ENCODE peak calls at places on chromosomes 6 and 20, in five cellular contexts. B is iPS-NIHi11, K is NCI-H460, S is naive B cell, C is sciatic nerve. U is an unnamed sample.

GRCh38 chr6:138477913-138478539 is 21.3 kb downstream of the NHSL1 start:
- DNase-seq in B (no peak), C (no peak), K (no peak), S (no peak), U (no peak)

GRCh38 chr6:29016559-29017427 is 11.7 kb upstream of the ZNF311 start:
- DNase-seq in B (peak; percentile 70), C (peak; percentile 91), S (peak; percentile 76), K (peak; percentile 68), U (peak; percentile 91)

GRCh38 chr6:38193051-38193450 is 373.5 kb downstream of the ZFAND3 start:
- DNase-seq in S (no peak), B (no peak), K (no peak), C (no peak), U (no peak)

GRCh38 chr6:5302995-5303622 is 41.8 kb downstream of the FARS2 start:
- DNase-seq in S (peak; percentile 25), C (no peak), K (peak; percentile 30), B (peak; percentile 75), U (peak; percentile 80)

GRCh38 chr6:130625825-130626500 is 201.2 kb upstream of the SMLR1 start:
- DNase-seq in S (no peak), B (no peak), K (no peak), C (no peak), U (no peak)

GRCh38 chr20:1075564-1075963 is 42.8 kb upstream of the PSMF1 start:
- DNase-seq in B (no peak), C (no peak), S (peak; percentile 7), K (no peak), U (no peak)

GRCh38 chr6:11759995-11760394 is 18.6 kb downstream of the ADTRP start:
- DNase-seq in S (no peak), C (no peak), K (no peak), B (no peak), U (no peak)

GRCh38 chr6:73879894-73880293 is 183.9 kb downstream of the CD109 start:
- DNase-seq in C (no peak), B (no peak), K (no peak), S (no peak), U (no peak)

GRCh38 chr6:132253906-132254305 is 147.4 kb downstream of the MOXD1 start:
- DNase-seq in K (no peak), B (no peak), C (no peak), S (no peak), U (no peak)

GRCh38 chr6:129576456-129576855 is 133.5 kb downstream of the ARHGAP18 start:
- DNase-seq in C (no peak), B (no peak), K (no peak), S (no peak), U (no peak)

GRCh38 chr6:156954781-156955180 is 177.6 kb downstream of the ARID1B start:
- DNase-seq in C (no peak), S (no peak), B (no peak), K (no peak), U (no peak)

GRCh38 chr6:64520050-64520449 is 884.4 kb downstream of the PHF3 start:
- DNase-seq in C (no peak), K (peak; percentile 7), B (no peak), S (no peak), U (no peak)

GRCh38 chr6:107679457-107679856 is 144.7 kb downstream of the SCML4 start:
- DNase-seq in K (no peak), B (peak; percentile 73), C (no peak), S (no peak), U (no peak)

GRCh38 chr20:50085481-50086365 is 27.2 kb downstream of the UBE2V1 start:
- DNase-seq in C (no peak), B (peak; percentile 81), K (peak; percentile 75), S (peak; percentile 52), U (no peak)

GRCh38 chr20:45788351-45788750 is 3.3 kb downstream of the WFDC3 start:
- DNase-seq in C (no peak), B (no peak), S (no peak), K (no peak), U (no peak)

GRCh38 chr6:133340557-133340956 is 99.4 kb downstream of the EYA4 start:
- DNase-seq in S (no peak), K (peak; percentile 40), C (no peak), B (no peak), U (no peak)

GRCh38 chr20:62019881-62020492 is 45.7 kb downstream of the TAF4 start:
- DNase-seq in K (no peak), B (no peak), S (no peak), C (no peak), U (no peak)

GRCh38 chr6:66689608-66690007 is 982.6 kb upstream of the EYS start:
- DNase-seq in K (no peak), S (no peak), B (no peak), C (no peak), U (no peak)

GRCh38 chr6:147961473-147962141 is 381.0 kb upstream of the SASH1 start:
- DNase-seq in B (no peak), K (no peak), C (no peak), S (no peak), U (no peak)

GRCh38 chr20:53937330-53937729 is 133.1 kb downstream of the BCAS1 start:
- DNase-seq in K (no peak), C (no peak), S (no peak), B (no peak), U (no peak)

GRCh38 chr6:161233986-161234620 is 39.8 kb downstream of the AGPAT4 start:
- DNase-seq in S (no peak), K (no peak), B (no peak), C (peak; percentile 85), U (no peak)

GRCh38 chr6:134111062-134111677 is 58.7 kb upstream of the SLC2A12 start:
- DNase-seq in C (no peak), B (peak; percentile 75), K (peak; percentile 63), S (peak; percentile 40), U (no peak)

GRCh38 chr6:439681-440167 is 48.2 kb downstream of the IRF4 start:
- DNase-seq in K (no peak), C (no peak), B (no peak), S (no peak), U (no peak)

GRCh38 chr6:53244958-53245357 is 96.3 kb upstream of the GCM1 start:
- DNase-seq in K (no peak), S (peak; percentile 88), B (no peak), C (no peak), U (peak; percentile 87)

GRCh38 chr6:19153270-19153980 is 683.7 kb upstream of the ID4 start:
- DNase-seq in C (no peak), S (no peak), K (no peak), B (no peak), U (no peak)

GRCh38 chr6:4059115-4059777 is 19.7 kb downstream of the FAM217A start:
- DNase-seq in B (peak; percentile 33), C (no peak), K (peak; percentile 2), S (no peak), U (no peak)

GRCh38 chr6:28638915-28639314 is 113.2 kb downstream of the GPX5 start:
- DNase-seq in C (no peak), S (no peak), K (no peak), B (no peak), U (no peak)

GRCh38 chr6:15628499-15629131 is 34.2 kb downstream of the DTNBP1 start:
- DNase-seq in C (no peak), K (no peak), B (no peak), S (no peak), U (no peak)

GRCh38 chr6:4449409-4449808 is 314.0 kb upstream of the ECI2 start:
- DNase-seq in B (no peak), K (no peak), S (no peak), C (no peak), U (no peak)

GRCh38 chr6:134415681-134416080 is 97.8 kb upstream of the SGK1 start:
- DNase-seq in B (no peak), S (no peak), C (no peak), K (no peak), U (no peak)

GRCh38 chr20:34222208-34222607 is 19.0 kb upstream of the ASIP start:
- DNase-seq in K (no peak), S (no peak), B (no peak), C (no peak), U (no peak)

GRCh38 chr6:25833136-25833535 is 1.3 kb upstream of the SLC17A1 start:
- DNase-seq in C (no peak), S (no peak), K (no peak), B (no peak), U (no peak)

GRCh38 chr6:150625927-150626326 is 26.2 kb downstream of the PLEKHG1 start:
- DNase-seq in B (no peak), K (no peak), C (no peak), S (no peak), U (no peak)

GRCh38 chr20:59125332-59125731 is 38.3 kb upstream of the ZNF831 start:
- DNase-seq in K (no peak), C (no peak), S (no peak), B (no peak), U (no peak)

GRCh38 chr20:48624315-48625020 is 203.3 kb downstream of the PREX1 start:
- DNase-seq in K (no peak), S (no peak), B (no peak), C (no peak), U (peak; percentile 72)

GRCh38 chr6:119182875-119183274 is 104.4 kb upstream of the FAM184A start:
- DNase-seq in B (no peak), K (no peak), S (no peak), C (no peak), U (no peak)

GRCh38 chr6:156934054-156934424 is 156.9 kb downstream of the ARID1B start:
- DNase-seq in C (no peak), K (no peak), B (no peak), S (no peak), U (no peak)

GRCh38 chr20:38426006-38426405 is 9.1 kb downstream of the SNHG17 start:
- DNase-seq in B (no peak), C (no peak), K (no peak), S (no peak), U (no peak)

GRCh38 chr6:147395158-147395557 is 113.3 kb upstream of the SAMD5 start:
- DNase-seq in B (no peak), K (no peak), S (no peak), C (no peak), U (no peak)

U was measured in spleen.